ENCODE peak calls at places on chromosomes 16 and 17, in seven cellular contexts. F is A549, S is HCT116, K is Panc1, V is GM12878, A is GM23338, B is HepG2. C is an unnamed sample.

GRCh38 chr16:48188449-48189102 is 32.8 kb upstream of the ABCC12 start:
- DNase-seq in B (peak; percentile 75), K (no peak), A (no peak), F (no peak), S (no peak), V (peak; percentile 89), C (peak; percentile 74)

GRCh38 chr17:20306924-20307323 is 160.4 kb downstream of the LGALS9B start:
- DNase-seq in F (no peak), B (no peak), V (no peak), S (no peak), A (no peak), K (no peak), C (no peak)

GRCh38 chr17:50573866-50574571 is 13.5 kb downstream of the CACNA1G start:
- DNase-seq in K (no peak), F (no peak), V (no peak), A (no peak), S (no peak), B (no peak), C (no peak)

GRCh38 chr17:57889892-57890856 is 40.3 kb upstream of the MRPS23 start:
- DNase-seq in B (no peak), F (peak; percentile 72), S (peak; percentile 67), A (no peak), V (no peak), K (no peak), C (no peak)

GRCh38 chr17:21419299-21420239 is 43.4 kb downstream of the KCNJ12 start:
- DNase-seq in S (no peak), B (no peak), A (no peak), F (no peak), V (no peak), K (no peak), C (no peak)

GRCh38 chr16:630815-631405 is at the start of gene WFIKKN1:
- DNase-seq in F (no peak), K (no peak), A (peak; percentile 78), B (peak; percentile 59), S (no peak), V (no peak), C (no peak)

GRCh38 chr17:63550816-63551639 is 751 bp downstream of the DCAF7 start:
- DNase-seq in B (peak; percentile 66), F (peak; percentile 38), S (no peak), A (peak; percentile 56), V (no peak), K (no peak), C (no peak)

GRCh38 chr16:2200313-2200712 is 3.9 kb upstream of the CASKIN1 start:
- DNase-seq in S (no peak), V (no peak), K (no peak), A (no peak), B (no peak), F (no peak), C (no peak)

GRCh38 chr17:37732313-37732712 is 12.5 kb downstream of the HNF1B start:
- DNase-seq in K (no peak), B (peak; percentile 46), V (no peak), F (no peak), A (no peak), S (no peak), C (no peak)

GRCh38 chr16:25109643-25110042 is 1.9 kb upstream of the LCMT1 start:
- DNase-seq in A (no peak), B (peak; percentile 74), V (no peak), K (peak; percentile 92), F (peak; percentile 91), S (peak; percentile 87), C (no peak)

GRCh38 chr17:50872710-50873424 is 6.7 kb upstream of the TOB1 start:
- DNase-seq in A (no peak), K (no peak), B (no peak), S (no peak), V (no peak), F (no peak), C (no peak)

GRCh38 chr16:1071561-1072225 is 854 bp upstream of the SSTR5 start:
- DNase-seq in B (no peak), A (no peak), K (no peak), V (no peak), S (no peak), F (no peak), C (no peak)

DNA sequence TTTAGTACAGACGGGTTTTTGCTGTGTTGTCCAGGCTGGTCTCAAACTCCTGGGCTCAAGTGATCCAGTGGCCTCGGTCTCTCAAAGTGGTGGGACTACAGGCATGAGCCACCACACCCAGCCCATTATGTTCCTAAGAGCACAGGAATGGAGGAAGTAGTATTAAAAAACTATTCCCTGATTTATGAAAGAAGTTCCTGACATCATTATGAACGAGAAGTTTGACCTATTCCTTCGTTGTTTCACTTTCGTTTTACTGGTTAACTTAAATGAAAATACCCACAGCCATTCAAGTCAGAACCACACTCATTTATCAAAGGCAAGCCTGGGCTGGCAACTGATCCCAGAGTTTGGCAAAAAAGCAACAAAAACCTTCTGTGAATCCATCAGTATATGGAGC is 13.5 kb upstream of the CBX4 start:
- DNase-seq in B (no peak), K (no peak), F (peak; percentile 63), S (no peak), V (no peak), A (no peak), C (no peak)
- TF ChIP-seq REST in B (no peak), K (no peak), F (no peak), S (no peak), V (no peak), A (no peak), C (no peak)

GRCh38 chr17:44006581-44007345 is 2.3 kb downstream of the NAGS start:
- DNase-seq in B (no peak), K (peak; percentile 79), A (peak; percentile 99), F (peak; percentile 97), V (peak; percentile 73), S (peak; percentile 95), C (peak; percentile 98)

GRCh38 chr17:44005865-44006580 is 1.6 kb downstream of the NAGS start:
- DNase-seq in S (no peak), V (no peak), B (no peak), F (peak; percentile 32), K (no peak), A (peak; percentile 77), C (peak; percentile 14)

GRCh38 chr17:44004761-44005526 is 522 bp downstream of the NAGS start:
- DNase-seq in S (no peak), B (no peak), A (peak; percentile 66), K (no peak), V (no peak), F (no peak), C (no peak)

GRCh38 chr17:44004077-44004760 is at the start of gene NAGS:
- DNase-seq in V (no peak), B (peak; percentile 67), K (no peak), A (peak; percentile 71), S (no peak), F (no peak), C (no peak)

DNA sequence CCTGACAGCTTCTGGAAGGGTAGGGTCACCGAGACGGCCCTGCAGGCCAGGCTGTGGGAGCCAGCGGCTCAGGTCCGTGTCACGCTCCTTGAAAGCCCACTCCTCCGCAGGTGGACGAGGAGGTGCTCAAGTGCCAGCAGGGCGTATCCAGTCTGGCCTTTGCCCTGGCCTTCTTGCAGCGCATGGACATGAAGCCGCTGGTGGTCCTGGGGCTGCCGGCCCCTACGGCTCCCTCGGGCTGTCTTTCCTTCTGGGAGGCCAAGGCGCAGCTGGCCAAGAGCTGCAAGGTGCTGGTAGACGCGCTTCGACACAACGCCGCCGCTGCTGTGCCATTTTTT is 1.1 kb downstream of the NAGS start:
- DNase-seq in B (no peak), S (no peak), A (no peak), F (no peak), K (no peak), V (no peak), C (no peak)
- H3K4me3 ChIP-seq in B (peak overlapping the region; percentile 56), S (peak overlapping the region; percentile 87), A (peak overlapping the region; percentile 97), F (no peak overlapping the region), K (peak overlapping the region; percentile 50), V (no peak overlapping the region), C (no peak overlapping the region)

GRCh38 chr17:17769869-17770361 is 66.9 kb downstream of the SREBF1 start:
- DNase-seq in K (no peak), V (no peak), S (no peak), B (no peak), A (no peak), F (no peak), C (no peak)

GRCh38 chr17:17767096-17767470 is 69.7 kb downstream of the SREBF1 start:
- DNase-seq in V (no peak), K (no peak), F (no peak), B (no peak), A (no peak), S (no peak), C (no peak)

GRCh38 chr17:17767497-17768286 is 69.1 kb downstream of the SREBF1 start:
- DNase-seq in V (no peak), K (no peak), S (no peak), A (no peak), F (no peak), B (no peak), C (no peak)

GRCh38 chr17:17770371-17771059 is 66.3 kb downstream of the SREBF1 start:
- DNase-seq in K (no peak), A (no peak), F (no peak), B (no peak), V (no peak), S (no peak), C (no peak)

DNA sequence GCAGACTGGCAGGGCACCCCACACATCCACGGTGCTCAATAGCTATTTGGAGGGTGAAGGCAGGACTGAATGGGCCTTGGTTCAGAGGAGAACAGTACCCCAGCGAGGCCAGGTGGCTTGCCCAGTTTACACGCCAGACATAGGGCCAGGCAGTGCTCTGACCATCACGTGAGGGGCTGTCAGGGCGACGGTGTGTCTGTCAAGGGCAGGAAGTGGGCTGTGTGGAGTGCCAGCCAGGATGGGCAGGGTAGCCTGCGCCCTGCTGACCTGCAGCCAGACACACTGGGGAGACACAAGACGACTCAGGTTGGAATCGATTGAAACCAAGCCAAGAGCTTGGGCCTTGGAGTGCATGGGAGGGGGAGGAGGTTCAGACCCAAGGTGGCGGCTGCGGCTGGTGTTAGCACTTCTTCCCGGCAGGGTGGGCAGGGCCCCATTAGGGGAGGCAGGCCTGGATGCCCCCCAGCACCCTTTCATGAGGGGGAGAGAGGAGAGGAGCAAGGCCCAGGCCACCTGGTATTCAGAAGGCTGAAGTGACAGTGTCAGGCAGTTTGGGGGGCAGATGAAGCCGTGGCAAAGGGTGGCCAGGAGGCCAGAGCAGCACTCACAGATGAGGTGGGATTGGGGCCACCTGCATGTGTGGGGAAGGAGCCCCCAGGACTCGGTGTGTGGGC is 68.2 kb downstream of the SREBF1 start:
- DNase-seq in S (no peak), A (no peak), V (no peak), B (no peak), F (no peak), K (no peak), C (no peak)
- TF ChIP-seq REST in S (no peak), A (no peak), V (no peak), B (no peak), F (no peak), K (no peak), C (no peak)

GRCh38 chr17:28718317-28718672 is 627 bp upstream of the RAB34 start:
- DNase-seq in A (peak; percentile 68), V (no peak), F (no peak), B (no peak), K (no peak), S (no peak), C (no peak)

GRCh38 chr17:28718990-28719433 is 773 bp upstream of the RPL23A start:
- DNase-seq in V (no peak), K (no peak), B (no peak), S (no peak), F (no peak), A (no peak), C (no peak)

GRCh38 chr17:28717578-28718316 is at the start of gene RAB34:
- DNase-seq in A (peak; percentile 98), K (no peak), B (no peak), F (peak; percentile 90), V (no peak), S (no peak), C (no peak)

GRCh38 chr17:28715217-28715616 is 2.5 kb downstream of the RAB34 start:
- DNase-seq in V (no peak), K (no peak), S (no peak), F (no peak), B (no peak), A (no peak), C (no peak)

GRCh38 chr17:28716740-28717577 is 709 bp downstream of the RAB34 start:
- DNase-seq in V (no peak), K (no peak), B (no peak), F (peak; percentile 55), S (no peak), A (peak; percentile 66), C (no peak)
- H3K4me3 ChIP-seq in V (peak overlapping the region; percentile 37), K (peak overlapping the region; percentile 88), B (no peak overlapping the region), F (peak overlapping the region; percentile 77), S (no peak overlapping the region), A (peak overlapping the region; percentile 98), C (no peak overlapping the region)

C was measured in HL-60.